ENCODE peak calls at places on chromosomes 4 and X, in six cellular contexts. J is adrenal gland, O is upper lobe of right lung, V is right lobe of liver, F is ovary, L is fibroblast of lung. W is an unnamed sample. For H3K36me3, the result is how much of the 10 kb centered on the place peaks cover.

GRCh38 chrX:25012433-25012735 is 3.4 kb downstream of the ARX start:
- DNase-seq in L (no peak), V (no peak), F (no peak), J (no peak), O (no peak), W (no peak)

GRCh38 chr4:175071123-175071522 is 153.0 kb downstream of the ADAM29 start:
- DNase-seq in V (no peak), L (peak), F (no peak), O (no peak), J (no peak), W (no peak)

GRCh38 chr4:101355767-101356702 is 8.7 kb upstream of the PPP3CA start:
- DNase-seq in L (peak), F (no peak), O (no peak), J (no peak), V (no peak), W (no peak)

GRCh38 chrX:14029039-14029424 is 660 bp downstream of the GEMIN8 start:
- DNase-seq in O (no peak), F (no peak), V (no peak), L (no peak), J (no peak), W (no peak)

GRCh38 chrX:116239944-116240391 is 69.4 kb downstream of the AGTR2 start:
- DNase-seq in L (peak), O (no peak), V (no peak), J (no peak), F (no peak), W (peak)

GRCh38 chr4:69650872-69651271 is 2.2 kb downstream of the UGT2A1 start:
- DNase-seq in V (no peak), F (no peak), J (no peak), O (no peak), L (no peak), W (no peak)

GRCh38 chrX:39501822-39502221 is 595.9 kb downstream of the BCOR start:
- DNase-seq in V (no peak), J (no peak), L (no peak), F (no peak), O (no peak), W (no peak)

GRCh38 chr4:122364700-122365404 is 14.0 kb upstream of the ADAD1 start:
- DNase-seq in V (no peak), L (no peak), J (no peak), F (no peak), O (no peak), W (no peak)

GRCh38 chr4:174154455-174154854 is 129.0 kb downstream of the FBXO8 start:
- DNase-seq in V (no peak), J (peak), O (no peak), L (peak), F (peak), W (no peak)

GRCh38 chrX:54182194-54182863 is 725 bp downstream of the FAM120C start:
- DNase-seq in J (peak), V (peak), O (peak), L (peak), F (peak), W (peak)

GRCh38 chr4:31984872-31985271 is 1264.7 kb downstream of the PCDH7 start:
- DNase-seq in F (no peak), L (peak), J (no peak), V (no peak), O (no peak), W (no peak)

GRCh38 chr4:120636120-120636630 is 286.4 kb downstream of the PRDM5 start:
- DNase-seq in F (no peak), O (no peak), L (peak), J (no peak), V (no peak), W (no peak)

GRCh38 chr4:98516042-98516440 is 142.4 kb downstream of the TSPAN5 start:
- DNase-seq in L (peak), F (no peak), O (no peak), J (no peak), V (no peak), W (no peak)

GRCh38 chr4:58265734-58266133 is 1155.5 kb upstream of the IGFBP7 start:
- DNase-seq in F (no peak), J (no peak), V (no peak), L (no peak), O (no peak), W (no peak)

GRCh38 chrX:145506225-145506624 is 258.9 kb downstream of the SPANXN1 start:
- DNase-seq in F (no peak), J (no peak), L (no peak), O (no peak), V (no peak), W (no peak)

GRCh38 chr4:159390648-159391047 is 287.8 kb downstream of the RAPGEF2 start:
- DNase-seq in J (peak), O (no peak), V (no peak), L (peak), F (no peak), W (peak)

GRCh38 chrX:66622209-66622608 is 16.7 kb downstream of the EDA2R start:
- DNase-seq in V (no peak), L (peak), O (no peak), J (no peak), F (no peak), W (no peak)

GRCh38 chr4:16573744-16574143 is 324.7 kb downstream of the LDB2 start:
- DNase-seq in J (peak), O (no peak), L (peak), F (peak), V (no peak), W (no peak)

GRCh38 chrX:20829665-20830481 is 544.3 kb upstream of the CNKSR2 start:
- DNase-seq in O (no peak), J (no peak), F (no peak), V (no peak), L (peak), W (no peak)

GRCh38 chrX:140744085-140744484 is 34.5 kb downstream of the LINC00632 start:
- DNase-seq in V (no peak), F (no peak), L (peak), O (no peak), J (no peak), W (no peak)

GRCh38 chr4:121679267-121679666 is 17.5 kb downstream of the ANXA5 start:
- DNase-seq in F (no peak), L (peak), O (no peak), J (no peak), V (no peak), W (no peak)

GRCh38 chr4:147479817-147480216 is 1.1 kb upstream of the EDNRA start:
- DNase-seq in L (peak), V (no peak), O (no peak), J (peak), F (peak), W (peak)

GRCh38 chrX:45368705-45369104 is 168.0 kb upstream of the DIPK2B start:
- DNase-seq in L (no peak), J (no peak), F (no peak), V (no peak), O (no peak), W (no peak)

GRCh38 chr4:186104114-186104894 is at the start of gene FAM149A:
- DNase-seq in F (peak), V (peak), J (peak), L (peak), O (peak), W (peak)

GRCh38 chr4:25863906-25864418 is 1.2 kb upstream of the SEL1L3 start:
- DNase-seq in V (no peak), F (no peak), L (no peak), J (no peak), O (no peak), W (no peak)

GRCh38 chr4:38406243-38406642 is 257.8 kb upstream of the KLF3 start:
- DNase-seq in J (no peak), O (no peak), V (no peak), L (no peak), F (no peak), W (no peak)

GRCh38 chr4:81650871-81651270 is 179.2 kb upstream of the RASGEF1B start:
- DNase-seq in O (no peak), F (no peak), L (peak), J (no peak), V (peak), W (peak)

DNA sequence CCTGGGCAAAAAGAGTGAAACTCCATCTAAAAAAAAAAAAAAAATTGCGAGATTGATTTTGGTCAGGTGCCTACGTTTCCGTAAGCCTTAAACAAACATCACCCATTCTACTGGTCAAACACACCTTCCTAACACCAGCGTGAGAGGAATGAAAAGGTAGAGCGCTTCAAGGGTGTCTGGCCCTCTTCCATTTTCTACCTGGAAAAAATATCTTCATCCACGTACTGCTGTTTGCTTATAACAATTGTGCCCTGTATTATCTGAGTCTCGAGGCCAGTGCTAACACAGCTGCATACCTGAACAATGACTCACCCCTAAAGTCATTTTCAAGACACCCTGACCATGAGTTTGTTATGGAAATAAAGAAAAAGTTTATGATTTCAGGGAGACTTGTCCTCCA is 13.9 kb downstream of the TMSB4X start:
- DNase-seq in L (peak), J (no peak), O (no peak), V (peak), F (no peak), W (peak)
- H3K27ac ChIP-seq in L (no peak), J (no peak), O (no peak), V (peak), F (no peak), W (no peak)

DNA sequence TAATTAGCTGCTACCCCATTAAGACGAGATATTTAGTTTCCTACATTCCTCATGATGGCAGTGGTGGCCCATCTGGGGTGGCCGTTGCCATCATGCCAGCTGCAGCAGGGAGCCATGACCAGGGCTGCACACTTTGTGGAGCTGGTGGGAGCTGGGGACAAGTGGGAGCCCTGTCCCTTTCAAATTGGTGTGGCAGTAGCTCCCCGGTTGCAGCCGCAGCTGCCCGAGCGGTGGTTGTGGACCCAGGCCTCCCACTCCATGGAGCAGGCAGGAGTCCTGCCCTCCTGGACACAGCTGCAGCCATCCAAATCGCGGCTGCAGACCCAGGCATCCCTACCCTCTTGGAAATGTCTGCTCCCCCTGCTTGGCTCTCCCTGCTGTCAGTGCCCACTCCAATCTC is 9.3 kb upstream of the SYTL5 start:
- DNase-seq in L (no peak), O (no peak), V (no peak), J (no peak), F (no peak), W (no peak)
- TF ChIP-seq CTCF in L (no peak), O (no peak), V (no peak), J (no peak), F (no peak), W (no peak)

DNA sequence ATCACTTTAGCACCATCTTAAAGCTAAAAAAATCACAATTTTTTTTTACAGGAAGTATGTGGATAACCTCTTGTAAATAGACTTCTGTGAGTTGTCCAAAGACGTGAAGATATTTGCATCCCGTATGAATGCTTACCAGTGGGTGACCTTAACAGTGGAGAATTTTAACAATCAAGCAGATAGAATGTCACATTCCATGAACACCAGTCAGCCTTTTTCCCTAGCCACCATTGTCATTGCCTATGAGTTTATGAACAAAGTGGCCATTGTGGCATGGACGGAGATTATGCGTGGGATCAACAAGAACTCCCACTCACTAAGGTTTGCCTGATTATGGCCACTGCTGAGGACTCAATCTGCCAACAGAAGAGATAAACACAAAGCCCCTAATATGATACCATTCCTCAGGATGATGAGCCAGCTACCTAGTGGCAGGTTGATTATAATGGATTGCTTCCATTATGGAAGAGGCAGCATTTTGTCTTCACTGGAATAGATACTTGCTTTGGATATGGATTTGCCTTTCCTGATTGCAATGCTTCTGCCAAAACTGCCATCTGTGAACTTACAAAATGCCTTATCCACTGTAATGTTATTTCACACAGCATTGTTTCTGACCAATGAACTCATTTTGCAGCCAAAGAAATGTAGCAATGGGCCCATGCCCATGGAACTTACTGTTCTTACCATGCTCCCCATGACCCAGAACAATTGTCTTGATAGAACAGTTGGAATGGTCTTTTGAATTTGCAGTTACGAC is 830.9 kb upstream of the NDST4 start:
- DNase-seq in O (no peak), J (no peak), L (peak), V (no peak), F (no peak), W (no peak)
- H3K36me3 ChIP-seq in O (under half), J (under half), L (under half), V (under half), F (under half), W (under half)

GRCh38 chr4:1540601-1541375 is 134.5 kb upstream of the NKX1-1 start:
- DNase-seq in F (no peak), J (no peak), V (no peak), O (no peak), L (no peak), W (no peak)
- H3K27ac ChIP-seq in F (no peak), J (no peak), V (no peak), O (no peak), L (no peak), W (no peak)

GRCh38 chr4:153465922-153466636 is at the start of gene TMEM131L:
- DNase-seq in O (peak), J (peak), V (peak), L (peak), F (peak), W (peak)
- TF ChIP-seq CTCF in O (peak), J (no peak), V (peak), L (no peak), F (no peak), W (no peak)

GRCh38 chr4:75654905-75655304 is 18.3 kb downstream of the G3BP2 start:
- DNase-seq in J (no peak), F (no peak), V (no peak), L (peak), O (no peak), W (no peak)
- H3K36me3 ChIP-seq in J (under half), F (under half), V (under half), L (under half), O (half or more), W (under half)

DNA sequence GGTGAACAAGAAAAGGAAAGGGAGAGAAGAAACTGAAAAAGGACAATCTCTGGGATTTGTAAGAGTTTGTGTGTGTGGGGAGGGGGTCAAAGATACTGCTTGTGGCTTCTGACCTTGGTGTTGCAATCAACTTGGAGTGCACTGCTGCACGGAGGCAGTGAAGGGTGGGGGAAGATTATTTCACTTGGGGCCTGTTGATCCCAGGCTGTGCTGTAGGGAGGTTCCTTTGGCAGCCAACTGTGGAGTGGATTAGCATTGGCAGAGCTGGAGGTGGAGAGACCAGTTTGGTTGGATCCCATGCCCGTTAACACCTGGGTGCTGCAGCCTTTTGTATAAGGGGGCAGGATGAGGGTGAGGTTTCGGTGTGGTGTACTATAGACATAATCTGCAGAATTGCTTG is 38.2 kb downstream of the AFF1 start:
- DNase-seq in L (no peak), O (peak), V (peak), J (peak), F (peak), W (peak)
- H3K27ac ChIP-seq in L (no peak), O (no peak), V (peak), J (no peak), F (no peak), W (peak)

DNA sequence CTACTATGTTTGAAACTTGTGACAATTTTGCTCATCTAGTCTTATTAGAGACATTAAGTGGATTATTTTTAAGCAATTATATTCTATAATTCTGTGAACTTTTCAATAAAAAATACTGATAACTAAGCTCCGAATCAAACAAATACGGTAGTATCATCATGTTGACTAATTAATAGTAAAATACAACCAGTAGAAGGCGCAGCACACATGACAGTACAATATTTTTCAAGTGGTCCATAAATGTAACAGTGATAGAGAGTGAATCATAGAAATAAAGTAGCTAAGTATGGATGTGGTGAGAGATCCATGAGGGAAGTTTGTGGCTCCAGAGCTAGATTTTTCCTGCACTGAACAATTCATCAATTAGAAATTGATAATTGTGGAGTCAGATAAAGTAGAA is 666.2 kb downstream of the KCTD8 start:
- DNase-seq in F (no peak), L (peak), J (no peak), V (no peak), O (no peak), W (no peak)
- TF ChIP-seq CTCF in F (no peak), L (no peak), J (no peak), V (no peak), O (no peak), W (no peak)

DNA sequence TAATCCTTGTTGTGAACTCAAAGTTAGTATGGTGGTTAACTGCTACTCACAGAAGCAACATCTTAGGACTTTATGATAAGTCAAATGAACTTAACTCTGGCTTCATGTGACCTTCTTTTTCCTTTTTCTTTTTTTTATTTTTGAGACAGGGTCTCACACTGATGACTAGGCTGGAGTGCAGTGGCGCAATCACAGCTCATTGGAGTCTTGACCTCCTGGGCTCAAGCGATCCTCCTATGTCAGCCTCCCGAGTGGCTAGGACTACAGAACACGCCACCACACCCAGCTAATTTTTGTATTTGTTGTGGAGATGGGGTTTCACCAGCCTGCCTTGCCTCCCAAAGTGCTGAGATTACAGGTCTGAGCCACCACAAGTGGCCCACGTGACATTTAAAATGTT is 22.4 kb downstream of the SEC31A start:
- DNase-seq in L (no peak), J (no peak), V (no peak), F (no peak), O (no peak), W (no peak)
- H3K36me3 ChIP-seq in L (under half), J (under half), V (under half), F (under half), O (half or more), W (under half)

GRCh38 chrX:41589634-41590270 is 99.0 kb upstream of the GPR34 start:
- DNase-seq in V (no peak), O (no peak), J (no peak), L (peak), F (no peak), W (no peak)
- H3K27ac ChIP-seq in V (no peak), O (no peak), J (peak), L (no peak), F (no peak), W (no peak)

W was measured in prostate gland.